ENCODE peak calls at places on chromosomes 7 and 10, in four cellular contexts. E is HFF-Myc, D is T-helper 2 cell, B is lung. Y is an unnamed sample.

GRCh38 chr10:4767033-4767814 is 58.8 kb upstream of the AKR1E2 start:
- DNase-seq in D (no peak), B (no peak), E (peak; percentile 37), Y (no peak)

GRCh38 chr10:119401671-119402395 is 140.7 kb downstream of the RGS10 start:
- DNase-seq in D (no peak), E (peak; percentile 97), B (peak; percentile 36), Y (no peak)

GRCh38 chr10:133104972-133105495 is 17.3 kb downstream of the ADGRA1 start:
- DNase-seq in B (no peak), D (no peak), E (no peak), Y (no peak)

GRCh38 chr7:25954395-25954794 is 197.6 kb upstream of the NFE2L3 start:
- DNase-seq in B (no peak), E (no peak), D (no peak), Y (no peak)

GRCh38 chr10:88386878-88387773 is 196.0 kb downstream of the RNLS start:
- DNase-seq in E (no peak), B (peak; percentile 30), D (no peak), Y (peak; percentile 40)

GRCh38 chr10:130479146-130479545 is 343.0 kb downstream of the GLRX3 start:
- DNase-seq in E (no peak), B (no peak), D (no peak), Y (no peak)

GRCh38 chr7:91681718-91682117 is 198.8 kb downstream of the MTERF1 start:
- DNase-seq in D (no peak), B (no peak), E (no peak), Y (no peak)

GRCh38 chr10:51389415-51390342 is 309.7 kb downstream of the CSTF2T start:
- DNase-seq in D (no peak), E (peak; percentile 98), B (no peak), Y (no peak)

GRCh38 chr7:73436031-73436929 is 2.7 kb downstream of the FZD9 start:
- DNase-seq in D (no peak), E (no peak), B (no peak), Y (no peak)

GRCh38 chr7:138556771-138557484 is 96.9 kb downstream of the TRIM24 start:
- DNase-seq in B (no peak), E (no peak), D (no peak), Y (no peak)

GRCh38 chr7:85447004-85447403 is 260.1 kb upstream of the SEMA3D start:
- DNase-seq in E (no peak), D (no peak), B (no peak), Y (no peak)

Y was measured in SK-N-MC.